ENCODE peak calls at places on chromosomes 16 and 17, in eight cellular contexts. L, C, P, I, J, K, V and T are unnamed samples.

GRCh38 chr17:8488931-8489330 is 53.2 kb downstream of the NDEL1 start:
- DNase-seq in L (no peak), C (no peak), P (no peak), I (peak), J (no peak), K (peak), V (no peak), T (peak)

GRCh38 chr17:78834571-78834970 is 6.0 kb downstream of the USP36 start:
- DNase-seq in L (no peak), C (no peak), P (no peak), I (no peak), J (no peak), K (no peak), V (no peak), T (no peak)

GRCh38 chr17:31758646-31759045 is 100.4 kb downstream of the COPRS start:
- DNase-seq in L (no peak), C (no peak), P (no peak), I (no peak), J (no peak), K (no peak), V (no peak), T (no peak)

GRCh38 chr17:79991924-79992656 is 43.6 kb downstream of the TBC1D16 start:
- DNase-seq in L (no peak), C (no peak), P (no peak), I (no peak), J (peak), K (no peak), V (no peak), T (no peak)

GRCh38 chr17:72412650-72413076 is 291.8 kb downstream of the SOX9 start:
- DNase-seq in L (no peak), C (no peak), P (no peak), I (no peak), J (no peak), K (no peak), V (no peak), T (no peak)

GRCh38 chr16:53492499-53492898 is 10.5 kb downstream of the AKTIP start:
- DNase-seq in L (no peak), C (no peak), P (no peak), I (no peak), J (no peak), K (no peak), V (no peak), T (no peak)

GRCh38 chr17:73205326-73205980 is 12.6 kb downstream of the COG1 start:
- DNase-seq in L (no peak), C (no peak), P (no peak), I (no peak), J (no peak), K (no peak), V (no peak), T (no peak)

GRCh38 chr17:38469875-38470274 is 41.6 kb downstream of the ARHGAP23 start:
- DNase-seq in L (no peak), C (no peak), P (no peak), I (no peak), J (no peak), K (peak), V (no peak), T (no peak)

GRCh38 chr17:35164716-35165115 is 17.1 kb downstream of the UNC45B start:
- DNase-seq in L (no peak), C (no peak), P (no peak), I (no peak), J (no peak), K (no peak), V (no peak), T (no peak)

GRCh38 chr16:24668481-24669001 is 60.9 kb upstream of the TNRC6A start:
- DNase-seq in L (no peak), C (no peak), P (peak), I (no peak), J (no peak), K (peak), V (no peak), T (peak)